ENCODE peak calls at places on chromosome 9, in four cellular contexts. L, R, I and U are unnamed samples. For H3K9me3, the result is how much of the 10 kb centered on the place peaks cover.

GRCh38 chr9:110788871-110789270 is 120.3 kb downstream of the MUSK start:
- DNase-seq in L (no peak), R (no peak), I (no peak), U (no peak)

GRCh38 chr9:137461663-137462395 is 2.7 kb upstream of the NSMF start:
- DNase-seq in L (no peak), R (no peak), I (peak), U (peak)

GRCh38 chr9:86632537-86632936 is 278.3 kb upstream of the TUT7 start:
- DNase-seq in L (peak), R (no peak), I (no peak), U (no peak)

GRCh38 chr9:133727876-133728441 is 10.2 kb downstream of the SARDH start:
- DNase-seq in L (no peak), R (no peak), I (no peak), U (peak)

GRCh38 chr9:113687680-113688371 is 188.3 kb upstream of the ZNF618 start:
- DNase-seq in L (no peak), R (no peak), I (no peak), U (no peak)

GRCh38 chr9:97525451-97525850 is 24.0 kb downstream of the TMOD1 start:
- DNase-seq in L (no peak), R (peak), I (no peak), U (no peak)

GRCh38 chr9:2700398-2700797 is 16.9 kb upstream of the KCNV2 start:
- DNase-seq in L (no peak), R (no peak), I (no peak), U (no peak)

GRCh38 chr9:137945581-137945980 is 68.0 kb downstream of the CACNA1B start:
- DNase-seq in L (no peak), R (no peak), I (no peak), U (no peak)

GRCh38 chr9:120382453-120382852 is 197.5 kb downstream of the CDK5RAP2 start:
- DNase-seq in L (no peak), R (no peak), I (no peak), U (no peak)

GRCh38 chr9:114386886-114387677 is 700 bp downstream of the AKNA start:
- DNase-seq in L (no peak), R (peak), I (peak), U (no peak)

GRCh38 chr9:121926417-121926816 is 166.7 kb downstream of the TTLL11 start:
- DNase-seq in L (no peak), R (no peak), I (peak), U (no peak)

GRCh38 chr9:2017459-2018161 is 2.5 kb downstream of the SMARCA2 start:
- DNase-seq in L (peak), R (peak), I (peak), U (peak)

GRCh38 chr9:124954255-124954654 is 13.4 kb upstream of the GOLGA1 start:
- DNase-seq in L (no peak), R (no peak), I (no peak), U (no peak)

GRCh38 chr9:137168907-137169763 is 716 bp downstream of the LRRC26 start:
- DNase-seq in L (no peak), R (peak), I (no peak), U (peak)

GRCh38 chr9:22044583-22044982 is 35.5 kb upstream of the CDKN2B start:
- DNase-seq in L (no peak), R (no peak), I (no peak), U (no peak)

GRCh38 chr9:114016629-114017423 is 61.3 kb downstream of the AMBP start:
- DNase-seq in L (no peak), R (no peak), I (no peak), U (peak)

GRCh38 chr9:127753148-127753547 is 18.1 kb upstream of the TOR2A start:
- DNase-seq in L (no peak), R (no peak), I (no peak), U (no peak)

GRCh38 chr9:18721267-18722079 is 247.5 kb downstream of the ADAMTSL1 start:
- DNase-seq in L (no peak), R (no peak), I (peak), U (no peak)

GRCh38 chr9:40909821-40910220 is 218.7 kb downstream of the FOXD4L6 start:
- DNase-seq in L (no peak), R (no peak), I (no peak), U (no peak)
- H3K9me3 ChIP-seq in L (half or more), R (under half), I (under half), U (under half)

GRCh38 chr9:92729735-92730155 is 34.9 kb downstream of the BICD2 start:
- DNase-seq in L (no peak), R (no peak), I (no peak), U (no peak)
- TF ChIP-seq CTCF in L (no peak), R (no peak), I (no peak), U (no peak)

GRCh38 chr9:112283854-112284253 is 49.6 kb downstream of the PTBP3 start:
- DNase-seq in L (no peak), R (no peak), I (no peak), U (no peak)
- H3K9me3 ChIP-seq in L (under half), R (under half), I (under half), U (under half)

GRCh38 chr9:130465383-130466096 is 20.8 kb downstream of the ASS1 start:
- DNase-seq in L (no peak), R (no peak), I (no peak), U (no peak)
- TF ChIP-seq CTCF in L (no peak), R (no peak), I (no peak), U (no peak)

GRCh38 chr9:25421560-25421959 is 256.7 kb downstream of the TUSC1 start:
- DNase-seq in L (no peak), R (no peak), I (no peak), U (no peak)
- H3K9me3 ChIP-seq in L (under half), R (under half), I (under half), U (under half)

GRCh38 chr9:123597926-123598556 is 242.0 kb downstream of the CRB2 start:
- DNase-seq in L (no peak), R (no peak), I (no peak), U (no peak)
- TF ChIP-seq CTCF in L (no peak), R (no peak), I (no peak), U (no peak)